ENCODE peak calls at places on chromosomes 16 and 17, in nine cellular contexts. F is adipocyte; M is effector memory CD4-positive, alpha-beta T cell; I is cardiac muscle cell; U is pancreas; N is spleen; Q is psoas muscle; D is CD8-positive, alpha-beta T cell; L is mesendoderm. J is an unnamed sample.

GRCh38 chr17:66275651-66276050 is 26.8 kb upstream of the PRKCA start:
- DNase-seq in F (peak; percentile 84), M (no peak), I (no peak), U (peak; percentile 6), N (no peak), Q (no peak), D (no peak), L (no peak), J (no peak)

GRCh38 chr16:10009691-10010090 is 172.5 kb downstream of the GRIN2A start:
- DNase-seq in F (no peak), M (no peak), I (no peak), U (no peak), N (no peak), Q (no peak), D (no peak), L (no peak), J (peak; percentile 19)

GRCh38 chr16:73002836-73003235 is 45.1 kb downstream of the ZFHX3 start:
- DNase-seq in F (peak; percentile 65), M (no peak), I (no peak), U (no peak), N (no peak), Q (no peak), D (no peak), L (no peak), J (no peak)

GRCh38 chr16:65249768-65250167 is 127.9 kb upstream of the CDH11 start:
- DNase-seq in F (no peak), M (no peak), I (peak; percentile 84), U (peak; percentile 16), N (no peak), Q (peak; percentile 46), D (no peak), L (peak; percentile 78), J (peak; percentile 50)

GRCh38 chr17:61048398-61049106 is 351.1 kb upstream of the TBX2 start:
- DNase-seq in F (no peak), M (no peak), I (no peak), U (no peak), N (no peak), Q (no peak), D (no peak), L (no peak), J (no peak)

GRCh38 chr17:81586096-81586495 is 33.9 kb upstream of the FAAP100 start:
- DNase-seq in F (no peak), M (no peak), I (no peak), U (no peak), N (no peak), Q (no peak), D (no peak), L (peak; percentile 69), J (no peak)

GRCh38 chr17:15348030-15348429 is 6.6 kb upstream of the TEKT3 start:
- DNase-seq in F (peak; percentile 50), M (no peak), I (no peak), U (peak; percentile 3), N (no peak), Q (no peak), D (no peak), L (no peak), J (peak; percentile 28)

GRCh38 chr17:20158580-20158979 is 149.4 kb downstream of the SPECC1 start:
- DNase-seq in F (no peak), M (no peak), I (no peak), U (no peak), N (no peak), Q (no peak), D (no peak), L (no peak), J (no peak)

GRCh38 chr17:18111330-18111971 is 2.9 kb downstream of the MYO15A start:
- DNase-seq in F (no peak), M (no peak), I (no peak), U (no peak), N (no peak), Q (no peak), D (no peak), L (no peak), J (no peak)

GRCh38 chr16:86126891-86127290 is 227.9 kb downstream of the IRF8 start:
- DNase-seq in F (no peak), M (no peak), I (no peak), U (no peak), N (no peak), Q (no peak), D (no peak), L (no peak), J (no peak)

GRCh38 chr16:698911-699671 is 6.5 kb downstream of the FBXL16 start:
- DNase-seq in F (no peak), M (no peak), I (no peak), U (no peak), N (no peak), Q (no peak), D (no peak), L (no peak), J (no peak)
- H3K27me3 ChIP-seq in F (peaks cover 47% of the 10 kb centered on the region), M (peaks cover 26% of the 10 kb centered on the region), I (peaks cover 100% of the 10 kb centered on the region), U (no peaks in the 10 kb centered on the region), N (peaks cover 71% of the 10 kb centered on the region), Q (no peaks in the 10 kb centered on the region), D (peaks cover 11% of the 10 kb centered on the region), L (peaks cover 32% of the 10 kb centered on the region), J (peaks cover 13% of the 10 kb centered on the region)

GRCh38 chr16:13633381-13633861 is 286.5 kb upstream of the ERCC4 start:
- DNase-seq in F (no peak), M (no peak), I (peak; percentile 1), U (no peak), N (no peak), Q (no peak), D (no peak), L (peak; percentile 87), J (no peak)

GRCh38 chr16:13629704-13630103 is 290.2 kb upstream of the ERCC4 start:
- DNase-seq in F (no peak), M (no peak), I (no peak), U (no peak), N (no peak), Q (no peak), D (no peak), L (no peak), J (no peak)

GRCh38 chr16:13631916-13632315 is 288.0 kb upstream of the ERCC4 start:
- DNase-seq in F (no peak), M (no peak), I (no peak), U (no peak), N (no peak), Q (no peak), D (no peak), L (peak; percentile 77), J (no peak)

GRCh38 chr16:13631213-13631767 is 288.7 kb upstream of the ERCC4 start:
- DNase-seq in F (no peak), M (no peak), I (no peak), U (no peak), N (no peak), Q (no peak), D (no peak), L (peak; percentile 74), J (no peak)

DNA sequence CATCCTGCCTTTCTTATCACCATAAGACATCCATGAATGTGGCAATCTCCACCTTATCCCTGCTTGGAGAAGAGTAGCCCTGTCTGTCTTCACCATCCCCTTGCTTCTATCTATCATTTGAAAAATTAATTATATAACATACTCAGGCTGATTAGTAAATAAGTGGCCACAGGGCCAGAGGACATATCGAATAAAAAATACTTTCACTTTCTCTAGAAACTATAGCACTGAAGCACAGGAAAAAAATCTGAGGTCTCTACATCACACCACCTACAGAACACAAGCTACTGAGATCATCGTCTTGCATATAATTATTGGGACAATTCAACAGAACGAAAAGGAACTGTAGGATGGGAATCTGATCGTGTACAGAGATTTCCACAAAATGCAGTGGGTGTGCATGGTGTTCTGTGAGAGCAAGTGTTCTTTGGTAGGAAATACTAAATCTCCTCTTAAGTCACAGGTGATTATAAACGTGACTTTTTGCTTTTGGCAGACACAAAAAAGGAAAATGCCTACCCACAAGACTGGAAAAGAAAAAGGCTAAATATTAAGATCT is 289.6 kb upstream of the ERCC4 start:
- DNase-seq in F (no peak), M (no peak), I (no peak), U (no peak), N (no peak), Q (no peak), D (no peak), L (peak; percentile 37), J (no peak)
- H3K27me3 ChIP-seq in F (no peaks in the 10 kb centered on the region), M (no peaks in the 10 kb centered on the region), I (no peaks in the 10 kb centered on the region), U (no peaks in the 10 kb centered on the region), N (no peaks in the 10 kb centered on the region), Q (no peaks in the 10 kb centered on the region), D (no peaks in the 10 kb centered on the region), L (no peaks in the 10 kb centered on the region), J (no peaks in the 10 kb centered on the region)

GRCh38 chr17:38577645-38578173 is 28.0 kb downstream of the SRCIN1 start:
- DNase-seq in F (no peak), M (no peak), I (no peak), U (no peak), N (no peak), Q (no peak), D (no peak), L (no peak), J (no peak)
- H3K27me3 ChIP-seq in F (peaks cover 74% of the 10 kb centered on the region), M (peaks cover 53% of the 10 kb centered on the region), I (peaks cover 67% of the 10 kb centered on the region), U (no peaks in the 10 kb centered on the region), N (peaks cover 70% of the 10 kb centered on the region), Q (no peaks in the 10 kb centered on the region), D (peaks cover 40% of the 10 kb centered on the region), L (peaks cover 57% of the 10 kb centered on the region), J (peaks cover 12% of the 10 kb centered on the region)

GRCh38 chr17:49874911-49875310 is 27.0 kb upstream of the TAC4 start:
- DNase-seq in F (no peak), M (no peak), I (no peak), U (no peak), N (no peak), Q (no peak), D (no peak), L (no peak), J (no peak)
- H3K27me3 ChIP-seq in F (peaks cover 58% of the 10 kb centered on the region), M (peaks cover 4% of the 10 kb centered on the region), I (no peaks in the 10 kb centered on the region), U (no peaks in the 10 kb centered on the region), N (peaks cover 2% of the 10 kb centered on the region), Q (no peaks in the 10 kb centered on the region), D (no peaks in the 10 kb centered on the region), L (no peaks in the 10 kb centered on the region), J (no peaks in the 10 kb centered on the region)

DNA sequence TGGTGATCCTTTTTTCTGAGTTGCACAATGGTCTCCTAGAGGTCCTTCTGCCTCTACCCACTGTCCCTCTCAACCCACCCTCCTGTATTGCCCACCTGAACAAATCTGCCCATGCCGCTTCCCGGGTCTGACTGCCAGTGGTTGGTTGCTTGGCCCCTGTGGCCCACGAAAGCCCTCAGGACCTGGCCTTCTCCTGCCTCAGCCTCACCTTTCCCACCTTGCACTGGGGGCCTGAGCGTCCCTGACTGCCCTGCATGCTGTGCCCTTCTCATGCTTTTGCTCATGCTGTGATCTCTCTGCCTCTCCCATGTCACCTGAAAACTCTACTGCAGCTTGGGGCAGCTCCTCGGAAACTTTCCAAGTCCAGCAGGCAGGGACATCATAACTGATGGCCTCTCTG is 13.8 kb upstream of the KDM6B start:
- DNase-seq in F (no peak), M (no peak), I (no peak), U (no peak), N (peak; percentile 61), Q (no peak), D (no peak), L (no peak), J (no peak)
- H3K27me3 ChIP-seq in F (peaks cover 44% of the 10 kb centered on the region), M (no peaks in the 10 kb centered on the region), I (no peaks in the 10 kb centered on the region), U (no peaks in the 10 kb centered on the region), N (no peaks in the 10 kb centered on the region), Q (no peaks in the 10 kb centered on the region), D (no peaks in the 10 kb centered on the region), L (no peaks in the 10 kb centered on the region), J (no peaks in the 10 kb centered on the region)

J was measured in thyroid gland.